ENCODE peak calls at places on chromosome 2, in six cellular contexts. E is SK-N-SH, Y is kidney epithelial cell, T is stomach, Z is bronchial epithelial cell, R is tibial nerve. C is an unnamed sample. For H3K36me3 and H3K27me3, the result is how much of the 10 kb centered on the place peaks cover.

GRCh38 chr2:201933792-201934229 is 99.8 kb upstream of the FZD7 start:
- DNase-seq in T (no peak), Z (no peak), Y (no peak), E (peak), R (no peak), C (no peak)

GRCh38 chr2:178417916-178418315 is 33.1 kb downstream of the PRKRA start:
- DNase-seq in Y (no peak), R (no peak), T (no peak), E (no peak), Z (peak), C (no peak)

GRCh38 chr2:12987246-12987645 is 270.5 kb downstream of the TRIB2 start:
- DNase-seq in Z (no peak), R (no peak), Y (no peak), T (no peak), E (no peak), C (no peak)

GRCh38 chr2:132420776-132421175 is 4.2 kb downstream of the GPR39 start:
- DNase-seq in Z (no peak), E (no peak), Y (no peak), T (no peak), R (no peak), C (no peak)

GRCh38 chr2:153940511-153940910 is 68.8 kb downstream of the GALNT13 start:
- DNase-seq in Y (peak), E (no peak), R (no peak), T (no peak), Z (no peak), C (no peak)

GRCh38 chr2:29528891-29529520 is 392.4 kb downstream of the ALK start:
- DNase-seq in R (no peak), Z (no peak), T (peak), E (no peak), Y (no peak), C (no peak)

GRCh38 chr2:241130316-241130715 is 19.0 kb downstream of the PASK start:
- DNase-seq in E (no peak), R (no peak), Y (no peak), Z (no peak), T (no peak), C (no peak)

GRCh38 chr2:47004905-47005495 is 89.4 kb upstream of the MCFD2 start:
- DNase-seq in T (no peak), Z (no peak), Y (no peak), R (no peak), E (no peak), C (no peak)

GRCh38 chr2:43455735-43456642 is 139.8 kb downstream of the THADA start:
- DNase-seq in T (no peak), R (no peak), E (no peak), Z (no peak), Y (no peak), C (peak)

GRCh38 chr2:230330725-230331124 is 3.7 kb downstream of the SP140L start:
- DNase-seq in Y (no peak), T (no peak), R (no peak), Z (no peak), E (no peak), C (no peak)

GRCh38 chr2:182148344-182148743 is 162.7 kb downstream of the PPP1R1C start:
- DNase-seq in Z (peak), E (no peak), T (no peak), R (no peak), Y (no peak), C (no peak)

GRCh38 chr2:141380625-141381012 is 750.2 kb downstream of the LRP1B start:
- DNase-seq in R (no peak), Z (no peak), E (no peak), Y (no peak), T (no peak), C (no peak)

GRCh38 chr2:53715568-53715967 is 52.0 kb upstream of the CHAC2 start:
- DNase-seq in T (no peak), Z (peak), R (no peak), E (no peak), Y (no peak), C (no peak)

GRCh38 chr2:62050456-62051045 is 145.1 kb downstream of the COMMD1 start:
- DNase-seq in Z (no peak), R (no peak), T (no peak), Y (no peak), E (no peak), C (no peak)

GRCh38 chr2:158686166-158686792 is 108.8 kb upstream of the DAPL1 start:
- DNase-seq in Y (no peak), R (no peak), T (no peak), Z (no peak), E (peak), C (no peak)

GRCh38 chr2:62151306-62151638 is 44.6 kb upstream of the B3GNT2 start:
- DNase-seq in R (no peak), E (no peak), Z (no peak), Y (no peak), T (no peak), C (no peak)

GRCh38 chr2:231361701-231362588 is 33.6 kb upstream of the B3GNT7 start:
- DNase-seq in E (no peak), T (no peak), Y (no peak), Z (no peak), R (no peak), C (peak)

GRCh38 chr2:202377308-202377736 is 1.2 kb downstream of the BMPR2 start:
- DNase-seq in Z (no peak), Y (no peak), E (peak), T (peak), R (no peak), C (peak)

GRCh38 chr2:32002406-32002805 is 8.4 kb downstream of the MEMO1 start:
- DNase-seq in R (no peak), E (no peak), T (no peak), Z (peak), Y (no peak), C (no peak)

GRCh38 chr2:66494708-66495107 is 59.8 kb downstream of the MEIS1 start:
- DNase-seq in R (no peak), T (peak), Z (peak), E (no peak), Y (peak), C (no peak)

GRCh38 chr2:190904644-190905043 is 24.0 kb downstream of the GLS start:
- DNase-seq in Z (no peak), T (no peak), R (no peak), E (no peak), Y (no peak), C (no peak)

GRCh38 chr2:27431395-27431794 is 3.0 kb downstream of the NRBP1 start:
- DNase-seq in T (no peak), R (no peak), E (no peak), Z (peak), Y (no peak), C (no peak)

GRCh38 chr2:48365476-48365875 is 164.5 kb upstream of the STON1 start:
- DNase-seq in Z (no peak), Y (no peak), R (no peak), E (no peak), T (no peak), C (no peak)

GRCh38 chr2:129891341-129892320 is 87.8 kb upstream of the RAB6C start:
- DNase-seq in R (no peak), E (no peak), Y (no peak), Z (no peak), T (peak), C (no peak)

GRCh38 chr2:241391892-241392665 is 36.0 kb downstream of the FARP2 start:
- DNase-seq in Z (peak), Y (no peak), T (peak), E (peak), R (no peak), C (no peak)

GRCh38 chr2:3421053-3421452 is 41.6 kb downstream of the TRAPPC12 start:
- DNase-seq in Z (no peak), E (no peak), Y (no peak), R (no peak), T (no peak), C (no peak)

GRCh38 chr2:66170681-66171234 is 264.2 kb upstream of the MEIS1 start:
- DNase-seq in Y (no peak), Z (peak), E (no peak), T (no peak), R (no peak), C (no peak)

GRCh38 chr2:110114007-110114591 is 1.5 kb downstream of the MALL start:
- DNase-seq in E (no peak), T (no peak), Y (no peak), Z (peak), R (no peak), C (no peak)

GRCh38 chr2:7634370-7634769 is 717.2 kb downstream of the RNF144A start:
- DNase-seq in E (no peak), Y (no peak), Z (no peak), R (no peak), T (no peak), C (no peak)

GRCh38 chr2:223697921-223698645 is 95.9 kb upstream of the SCG2 start:
- DNase-seq in E (no peak), R (no peak), Y (peak), T (no peak), Z (peak), C (no peak)

GRCh38 chr2:26577442-26578433 is 63.4 kb downstream of the CIB4 start:
- DNase-seq in Y (peak), E (peak), T (peak), Z (peak), R (peak), C (no peak)

GRCh38 chr2:120594856-120595685 is 140.6 kb upstream of the GLI2 start:
- DNase-seq in T (no peak), E (no peak), Z (peak), R (no peak), Y (no peak), C (no peak)

GRCh38 chr2:84832772-84833461 is 48.0 kb downstream of the TRABD2A start:
- DNase-seq in R (no peak), T (no peak), E (no peak), Y (no peak), Z (no peak), C (peak)

GRCh38 chr2:190119257-190119656 is 56.7 kb upstream of the MSTN start:
- DNase-seq in E (no peak), Z (no peak), T (no peak), Y (no peak), R (no peak), C (no peak)

GRCh38 chr2:80126596-80127189 is 177.9 kb downstream of the LRRTM1 start:
- DNase-seq in Z (peak), T (no peak), Y (no peak), E (no peak), R (no peak), C (no peak)

GRCh38 chr2:165197346-165197745 is 6.5 kb downstream of the SCN3A start:
- DNase-seq in T (no peak), Y (no peak), Z (no peak), R (no peak), E (no peak), C (no peak)

GRCh38 chr2:33013684-33014110 is 66.9 kb downstream of the LTBP1 start:
- DNase-seq in E (no peak), R (no peak), T (no peak), Y (no peak), Z (peak), C (no peak)

GRCh38 chr2:42926438-42927333 is 134.3 kb upstream of the HAAO start:
- DNase-seq in R (no peak), E (no peak), T (peak), Y (no peak), Z (no peak), C (no peak)

GRCh38 chr2:177093384-177093783 is 119.2 kb upstream of the HNRNPA3 start:
- DNase-seq in E (no peak), Y (no peak), T (no peak), R (no peak), Z (no peak), C (no peak)

GRCh38 chr2:100612388-100613000 is 49.7 kb downstream of the PDCL3 start:
- DNase-seq in R (no peak), Y (no peak), T (no peak), Z (no peak), E (no peak), C (no peak)

GRCh38 chr2:100606740-100607343 is 44.0 kb downstream of the PDCL3 start:
- DNase-seq in E (peak), T (no peak), R (no peak), Y (no peak), Z (peak), C (no peak)

GRCh38 chr2:100611079-100612029 is 48.6 kb downstream of the PDCL3 start:
- DNase-seq in Y (no peak), E (no peak), Z (no peak), R (no peak), T (no peak), C (no peak)

GRCh38 chr2:100613719-100614118 is 50.9 kb downstream of the PDCL3 start:
- DNase-seq in R (no peak), E (no peak), Z (no peak), Y (no peak), T (no peak), C (no peak)

DNA sequence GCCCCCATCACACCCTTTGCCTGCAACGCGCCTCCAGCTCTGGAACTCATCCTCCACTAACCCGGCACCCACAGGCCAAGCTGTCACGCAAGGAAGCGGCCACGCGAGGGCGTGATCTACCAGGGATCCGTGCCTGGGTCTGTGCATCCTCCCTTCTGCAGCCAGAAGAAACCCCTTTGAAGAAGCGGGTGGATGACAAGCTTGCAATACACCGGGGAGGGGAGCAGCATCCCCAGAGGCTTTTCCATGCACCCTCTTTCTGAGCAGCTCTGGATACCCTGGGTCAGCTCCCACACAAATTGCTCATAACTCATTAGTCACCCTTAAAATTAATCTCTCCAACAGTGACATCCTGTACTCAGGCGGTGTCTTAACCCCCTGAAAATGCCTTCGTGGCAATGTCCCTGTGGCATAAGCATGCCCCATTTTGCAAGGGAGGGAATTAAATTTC is 47.6 kb downstream of the PDCL3 start:
- DNase-seq in Z (peak), E (peak), R (peak), T (peak), Y (no peak), C (peak)
- TF ChIP-seq CTCF in Z (peak), E (peak), R (peak), T (no peak), Y (peak), C (peak)

DNA sequence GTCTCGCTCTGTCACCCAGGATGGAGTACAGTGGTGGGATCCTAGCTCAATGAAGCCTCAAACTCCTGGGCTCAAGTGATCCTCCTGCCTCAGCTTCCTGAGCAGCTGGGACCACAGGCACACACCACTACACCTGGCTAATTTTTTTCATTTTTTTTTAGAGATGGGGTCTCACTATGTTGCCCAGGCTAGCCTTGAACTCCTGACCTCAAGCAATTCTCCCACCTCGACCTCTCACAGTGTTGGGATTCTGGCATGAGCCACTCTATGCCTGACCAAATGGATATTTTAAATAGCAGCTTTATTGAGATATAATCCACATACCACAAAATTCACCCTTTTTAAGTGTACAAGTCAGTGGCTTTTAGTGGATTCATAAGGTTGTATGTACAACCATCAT is 11.1 kb downstream of the RNF149 start:
- DNase-seq in T (no peak), Z (no peak), R (no peak), E (no peak), Y (no peak), C (no peak)
- H3K36me3 ChIP-seq in T (under half), Z (under half), R (under half), E (under half), Y (under half), C (under half)

GRCh38 chr2:218883491-218884490 is 3.1 kb downstream of the WNT10A start:
- DNase-seq in E (peak), Z (peak), T (no peak), Y (no peak), R (no peak), C (no peak)
- H3K27me3 ChIP-seq in E (under half), Z (under half), T (half or more), Y (under half), R (half or more), C (under half)

GRCh38 chr2:11073791-11074190 is 81.5 kb upstream of the SLC66A3 start:
- DNase-seq in Z (peak), T (no peak), Y (no peak), E (no peak), R (no peak), C (no peak)

GRCh38 chr2:11074246-11074820 is 80.9 kb upstream of the SLC66A3 start:
- DNase-seq in R (no peak), Z (no peak), E (no peak), Y (no peak), T (no peak), C (no peak)

GRCh38 chr2:11071939-11072338 is 83.3 kb upstream of the SLC66A3 start:
- DNase-seq in E (no peak), R (no peak), T (no peak), Y (no peak), Z (no peak), C (no peak)

GRCh38 chr2:11072550-11072949 is 82.7 kb upstream of the SLC66A3 start:
- DNase-seq in Z (no peak), R (no peak), T (no peak), Y (no peak), E (no peak), C (no peak)

DNA sequence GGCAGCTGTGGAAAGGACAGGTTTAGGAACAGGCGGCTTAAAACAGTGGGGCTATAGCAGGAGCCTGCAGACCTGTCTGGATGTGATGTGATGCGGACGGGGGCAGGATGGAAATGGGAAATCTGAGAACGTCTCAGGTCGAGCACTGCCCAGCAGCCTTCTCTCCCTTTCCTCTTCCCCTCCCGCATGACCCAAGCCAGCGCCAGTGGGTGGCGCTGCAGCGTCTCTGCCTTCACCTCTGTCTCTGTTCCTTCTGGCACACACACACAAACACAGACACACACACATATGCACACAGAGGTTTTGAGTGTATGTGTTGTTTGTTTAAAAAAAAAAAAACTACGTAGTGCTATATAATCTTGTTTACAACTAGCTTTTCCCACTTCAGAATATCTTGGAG is 82.0 kb upstream of the SLC66A3 start:
- DNase-seq in E (peak), T (peak), R (no peak), Y (no peak), Z (peak), C (peak)
- TF ChIP-seq CTCF in E (peak), T (no peak), R (no peak), Y (peak), Z (peak), C (peak)

DNA sequence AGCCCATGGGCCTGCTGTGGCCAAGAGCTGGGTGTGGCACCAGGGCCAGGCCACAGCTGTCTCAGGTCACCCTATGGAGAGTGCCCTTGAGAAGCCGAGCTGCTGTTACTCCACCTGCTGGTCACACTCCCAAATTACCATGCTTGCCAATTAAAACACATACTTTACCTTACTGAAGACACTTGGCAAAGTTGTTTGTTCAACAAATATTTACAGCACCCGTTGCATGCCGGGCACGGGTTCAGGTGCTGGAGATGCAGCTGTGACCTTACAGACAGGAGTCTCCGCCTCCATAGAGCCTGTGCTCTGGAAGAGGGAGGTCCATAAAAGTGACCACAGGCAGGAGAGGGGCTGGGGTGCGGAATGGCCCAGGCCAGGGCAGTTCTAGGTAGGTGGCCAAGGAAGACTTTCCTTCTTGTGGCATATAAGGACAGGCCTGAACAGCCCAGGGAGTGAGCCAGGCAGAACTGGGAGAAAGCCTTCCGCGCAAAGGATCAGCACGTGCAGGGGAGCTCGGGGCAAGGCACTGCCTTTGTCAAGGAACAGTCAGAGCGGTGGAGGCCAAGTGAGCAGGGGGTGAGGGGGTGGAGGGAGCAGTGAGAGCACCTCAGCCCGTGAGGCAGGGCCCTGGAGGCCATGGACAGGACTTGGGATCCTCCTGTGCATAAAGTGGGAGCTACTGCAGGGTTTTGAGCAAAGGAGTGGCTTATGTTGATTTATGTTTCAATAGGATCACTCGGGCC is 23.6 kb upstream of the RBM44 start:
- DNase-seq in T (peak), R (no peak), E (peak), Z (peak), Y (peak), C (peak)
- H3K36me3 ChIP-seq in T (half or more), R (under half), E (half or more), Z (under half), Y (under half), C (under half)

DNA sequence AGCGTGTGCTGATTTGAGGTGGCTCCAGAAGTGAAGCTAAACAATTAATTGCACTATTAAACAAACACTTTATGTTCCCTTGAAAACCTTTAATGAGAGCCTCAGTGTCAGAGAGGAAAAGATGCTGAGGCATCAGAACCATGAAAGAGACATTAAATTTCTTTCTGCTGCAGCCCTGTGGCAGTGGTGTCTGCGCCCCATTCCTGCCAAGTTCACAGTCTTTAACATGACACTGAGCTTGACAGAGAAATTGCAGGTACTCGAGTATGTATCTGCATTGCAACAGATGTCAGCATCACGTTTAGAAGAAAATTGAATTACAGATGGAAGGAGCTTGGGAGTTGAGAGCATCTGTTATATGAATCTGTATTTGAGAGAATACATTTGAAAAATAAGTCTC is 111.3 kb upstream of the CREB1 start:
- DNase-seq in Z (no peak), R (no peak), T (no peak), E (peak), Y (no peak), C (no peak)
- H3K27me3 ChIP-seq in Z (under half), R (under half), T (under half), E (under half), Y (under half), C (under half)

GRCh38 chr2:174605687-174606086 is 8.1 kb upstream of the WIPF1 start:
- DNase-seq in E (no peak), T (no peak), R (no peak), Z (peak), Y (no peak), C (no peak)
- TF ChIP-seq CTCF in E (peak), T (no peak), R (peak), Z (peak), Y (peak), C (peak)